ENCODE peak calls at places on chromosome 1, in four cellular contexts. One of them, this sample, is unnamed.

GRCh38 chr1:1183221-1183747 is 9.6 kb downstream of the TTLL10 start:
- DNase-seq in stimulated activated CD8-positive, alpha-beta memory T cell treated with anti-CD3 and anti-CD28 coated beads, Interleukin-15, amount 100 ng/mL, for 4 hours: no peak
- DNase-seq in GM06990: no peak
- DNase-seq in HTR-8/SVneo: no peak
- DNase-seq in this sample: no peak

GRCh38 chr1:76640092-76640491 is 227.2 kb upstream of the ST6GALNAC5 start:
- DNase-seq in stimulated activated CD8-positive, alpha-beta memory T cell treated with anti-CD3 and anti-CD28 coated beads, Interleukin-15, amount 100 ng/mL, for 4 hours: no peak
- DNase-seq in HTR-8/SVneo: no peak
- DNase-seq in GM06990: no peak
- DNase-seq in this sample: no peak

GRCh38 chr1:31058012-31058411 is 7.5 kb downstream of the PUM1 start:
- DNase-seq in GM06990: no peak
- DNase-seq in HTR-8/SVneo: no peak
- DNase-seq in stimulated activated CD8-positive, alpha-beta memory T cell treated with anti-CD3 and anti-CD28 coated beads, Interleukin-15, amount 100 ng/mL, for 4 hours: no peak
- DNase-seq in this sample: no peak

GRCh38 chr1:35656863-35657232 is 15.5 kb upstream of the PSMB2 start:
- DNase-seq in HTR-8/SVneo: no peak
- DNase-seq in GM06990: no peak
- DNase-seq in stimulated activated CD8-positive, alpha-beta memory T cell treated with anti-CD3 and anti-CD28 coated beads, Interleukin-15, amount 100 ng/mL, for 4 hours: no peak
- DNase-seq in this sample: no peak

GRCh38 chr1:185789846-185790735 is 55.9 kb downstream of the HMCN1 start:
- DNase-seq in GM06990: no peak
- DNase-seq in stimulated activated CD8-positive, alpha-beta memory T cell treated with anti-CD3 and anti-CD28 coated beads, Interleukin-15, amount 100 ng/mL, for 4 hours: no peak
- DNase-seq in HTR-8/SVneo: no peak
- DNase-seq in this sample: no peak

GRCh38 chr1:154431586-154432373 is 26.6 kb downstream of the IL6R start:
- DNase-seq in stimulated activated CD8-positive, alpha-beta memory T cell treated with anti-CD3 and anti-CD28 coated beads, Interleukin-15, amount 100 ng/mL, for 4 hours: no peak
- DNase-seq in GM06990: no peak
- DNase-seq in HTR-8/SVneo: peak; percentile 60
- DNase-seq in this sample: peak; percentile 76

GRCh38 chr1:247360991-247361721 is 29.5 kb upstream of the ZNF496 start:
- DNase-seq in GM06990: no peak
- DNase-seq in HTR-8/SVneo: no peak
- DNase-seq in stimulated activated CD8-positive, alpha-beta memory T cell treated with anti-CD3 and anti-CD28 coated beads, Interleukin-15, amount 100 ng/mL, for 4 hours: no peak
- DNase-seq in this sample: no peak

GRCh38 chr1:155607708-155608107 is 2.3 kb upstream of the MSTO1 start:
- DNase-seq in GM06990: no peak
- DNase-seq in stimulated activated CD8-positive, alpha-beta memory T cell treated with anti-CD3 and anti-CD28 coated beads, Interleukin-15, amount 100 ng/mL, for 4 hours: no peak
- DNase-seq in HTR-8/SVneo: no peak
- DNase-seq in this sample: no peak

GRCh38 chr1:156100205-156100995 is 14.1 kb upstream of the LMNA start:
- DNase-seq in HTR-8/SVneo: no peak
- DNase-seq in GM06990: no peak
- DNase-seq in stimulated activated CD8-positive, alpha-beta memory T cell treated with anti-CD3 and anti-CD28 coated beads, Interleukin-15, amount 100 ng/mL, for 4 hours: no peak
- DNase-seq in this sample: no peak

GRCh38 chr1:160205242-160205973 is at the start of gene PEA15:
- DNase-seq in HTR-8/SVneo: peak; percentile 69
- DNase-seq in stimulated activated CD8-positive, alpha-beta memory T cell treated with anti-CD3 and anti-CD28 coated beads, Interleukin-15, amount 100 ng/mL, for 4 hours: peak; percentile 28
- DNase-seq in GM06990: peak; percentile 68
- DNase-seq in this sample: no peak

GRCh38 chr1:10835423-10836421 is 39.3 kb upstream of the CASZ1 start:
- DNase-seq in GM06990: peak; percentile 23
- DNase-seq in stimulated activated CD8-positive, alpha-beta memory T cell treated with anti-CD3 and anti-CD28 coated beads, Interleukin-15, amount 100 ng/mL, for 4 hours: no peak
- DNase-seq in HTR-8/SVneo: peak; percentile 63
- DNase-seq in this sample: no peak

GRCh38 chr1:38896169-38896568 is 14.8 kb upstream of the GJA9 start:
- DNase-seq in GM06990: no peak
- DNase-seq in HTR-8/SVneo: no peak
- DNase-seq in stimulated activated CD8-positive, alpha-beta memory T cell treated with anti-CD3 and anti-CD28 coated beads, Interleukin-15, amount 100 ng/mL, for 4 hours: no peak
- DNase-seq in this sample: no peak

GRCh38 chr1:40612345-40612831 is 53.1 kb downstream of the RIMS3 start:
- DNase-seq in HTR-8/SVneo: peak; percentile 70
- DNase-seq in stimulated activated CD8-positive, alpha-beta memory T cell treated with anti-CD3 and anti-CD28 coated beads, Interleukin-15, amount 100 ng/mL, for 4 hours: peak; percentile 58
- DNase-seq in GM06990: peak; percentile 32
- DNase-seq in this sample: peak; percentile 82

GRCh38 chr1:99755664-99756063 is 10.8 kb downstream of the FRRS1 start:
- DNase-seq in GM06990: no peak
- DNase-seq in stimulated activated CD8-positive, alpha-beta memory T cell treated with anti-CD3 and anti-CD28 coated beads, Interleukin-15, amount 100 ng/mL, for 4 hours: no peak
- DNase-seq in HTR-8/SVneo: no peak
- DNase-seq in this sample: no peak

GRCh38 chr1:67947114-67947513 is 103.3 kb downstream of the DIRAS3 start:
- DNase-seq in stimulated activated CD8-positive, alpha-beta memory T cell treated with anti-CD3 and anti-CD28 coated beads, Interleukin-15, amount 100 ng/mL, for 4 hours: no peak
- DNase-seq in HTR-8/SVneo: no peak
- DNase-seq in GM06990: no peak
- DNase-seq in this sample: no peak

GRCh38 chr1:6612641-6613360 is 730 bp upstream of the PHF13 start:
- DNase-seq in stimulated activated CD8-positive, alpha-beta memory T cell treated with anti-CD3 and anti-CD28 coated beads, Interleukin-15, amount 100 ng/mL, for 4 hours: no peak
- DNase-seq in GM06990: no peak
- DNase-seq in HTR-8/SVneo: peak; percentile 49
- DNase-seq in this sample: no peak

GRCh38 chr1:9442266-9442846 is 96.9 kb upstream of the SLC25A33 start:
- DNase-seq in HTR-8/SVneo: no peak
- DNase-seq in stimulated activated CD8-positive, alpha-beta memory T cell treated with anti-CD3 and anti-CD28 coated beads, Interleukin-15, amount 100 ng/mL, for 4 hours: no peak
- DNase-seq in GM06990: no peak
- DNase-seq in this sample: no peak

This sample was measured in ascending aorta.